ENCODE peak calls at places on chromosomes 16 and 17, in five cellular contexts. N, U, Z, Y and B are unnamed samples.

GRCh38 chr17:17713839-17714238 is 32.6 kb downstream of the RAI1 start:
- DNase-seq in Y (no peak), N (peak), Z (no peak), U (no peak), B (no peak)

GRCh38 chr16:89697616-89698331 is 3.7 kb downstream of the SPATA2L start:
- DNase-seq in Y (no peak), Z (no peak), U (no peak), N (no peak), B (no peak)

GRCh38 chr16:89344314-89344828 is 126.9 kb downstream of the ZNF778 start:
- DNase-seq in N (no peak), U (no peak), Y (no peak), Z (no peak), B (no peak)

GRCh38 chr17:64641499-64641898 is 20.6 kb downstream of the SMURF2 start:
- DNase-seq in Y (no peak), Z (no peak), N (peak), U (no peak), B (peak)

GRCh38 chr17:62822080-62822904 is 14.2 kb upstream of the MARCHF10 start:
- DNase-seq in U (no peak), Y (no peak), Z (no peak), N (no peak), B (no peak)

GRCh38 chr16:894841-895240 is 75.9 kb downstream of the LMF1 start:
- DNase-seq in Y (no peak), Z (no peak), U (no peak), N (no peak), B (no peak)

GRCh38 chr16:35745821-35746248 is 2286.4 kb downstream of the TP53TG3F start:
- DNase-seq in Y (no peak), N (no peak), U (no peak), Z (no peak), B (no peak)

GRCh38 chr17:61464121-61464905 is 12.1 kb downstream of the TBX4 start:
- DNase-seq in U (peak), Y (no peak), N (no peak), Z (no peak), B (no peak)

GRCh38 chr16:59887856-59888255 is 1153.7 kb upstream of the GOT2 start:
- DNase-seq in N (no peak), Y (no peak), U (no peak), Z (no peak), B (no peak)

GRCh38 chr17:28675485-28675884 is 13.5 kb downstream of the SUPT6H start:
- DNase-seq in N (no peak), U (no peak), Y (no peak), Z (no peak), B (peak)

GRCh38 chr17:38743556-38744171 is 4.5 kb downstream of the PCGF2 start:
- DNase-seq in Y (no peak), N (no peak), U (peak), Z (no peak), B (no peak)

GRCh38 chr17:80758793-80759673 is 214.4 kb downstream of the RPTOR start:
- DNase-seq in N (peak), Z (no peak), Y (no peak), U (peak), B (no peak)

GRCh38 chr16:56848955-56849689 is 15.9 kb upstream of the SLC12A3 start:
- DNase-seq in U (no peak), Y (no peak), Z (no peak), N (peak), B (no peak)

GRCh38 chr16:78395035-78395434 is 295.6 kb downstream of the WWOX start:
- DNase-seq in U (no peak), Y (no peak), N (no peak), Z (no peak), B (no peak)

GRCh38 chr17:40458001-40458791 is 14.9 kb downstream of the IGFBP4 start:
- DNase-seq in Y (no peak), N (no peak), Z (no peak), U (no peak), B (no peak)

GRCh38 chr16:62909597-62909996 is 873.4 kb upstream of the CDH8 start:
- DNase-seq in N (no peak), Z (no peak), U (no peak), Y (no peak), B (no peak)

GRCh38 chr16:10180771-10181163 is 1.5 kb downstream of the GRIN2A start:
- DNase-seq in Z (peak), N (peak), Y (peak), U (peak), B (peak)

GRCh38 chr16:57242650-57243049 is 2.4 kb upstream of the ARL2BP start:
- DNase-seq in U (no peak), N (no peak), Z (no peak), Y (no peak), B (no peak)

GRCh38 chr16:922051-922450 is 48.7 kb downstream of the LMF1 start:
- DNase-seq in Y (no peak), U (no peak), N (no peak), Z (no peak), B (no peak)

GRCh38 chr17:38897671-38898290 is 27.6 kb upstream of the LASP1NB start:
- DNase-seq in U (no peak), N (no peak), Y (no peak), Z (no peak), B (no peak)

GRCh38 chr16:54432481-54433229 is 146.1 kb upstream of the IRX3 start:
- DNase-seq in U (no peak), Z (peak), Y (no peak), N (no peak), B (no peak)

GRCh38 chr17:81396722-81397313 is 1.6 kb downstream of the BAHCC1 start:
- DNase-seq in Y (no peak), U (peak), Z (no peak), N (peak), B (peak)

GRCh38 chr16:4521971-4522623 is 16.5 kb downstream of the CDIP1 start:
- DNase-seq in Z (no peak), N (no peak), U (peak), Y (no peak), B (no peak)

GRCh38 chr16:86772231-86772510 is 193.8 kb downstream of the FOXL1 start:
- DNase-seq in U (no peak), N (peak), Y (no peak), Z (no peak), B (no peak)

GRCh38 chr16:79307214-79307613 is 293.3 kb downstream of the MAF start:
- DNase-seq in U (no peak), Z (no peak), Y (no peak), N (no peak), B (peak)

GRCh38 chr16:10206865-10207264 is 24.6 kb upstream of the GRIN2A start:
- DNase-seq in Y (no peak), N (no peak), U (no peak), Z (no peak), B (no peak)

GRCh38 chr17:14745541-14745940 is 444.7 kb downstream of the HS3ST3B1 start:
- DNase-seq in Y (no peak), U (no peak), N (no peak), Z (no peak), B (peak)

GRCh38 chr17:14351493-14351892 is 50.6 kb downstream of the HS3ST3B1 start:
- DNase-seq in U (no peak), N (peak), Y (no peak), Z (no peak), B (peak)

GRCh38 chr17:16486373-16487250 is 5.4 kb downstream of the LRRC75A start:
- DNase-seq in U (peak), Y (no peak), N (peak), Z (no peak), B (no peak)

GRCh38 chr17:28783161-28783560 is 39.4 kb downstream of the TRAF4 start:
- DNase-seq in N (no peak), Z (no peak), U (no peak), Y (no peak), B (no peak)

GRCh38 chr17:68294196-68294555 is 2.9 kb downstream of the ARSG start:
- DNase-seq in N (peak), U (no peak), Y (no peak), Z (peak), B (no peak)

GRCh38 chr17:68290955-68291835 is at the start of the genes ARSG and SLC16A6:
- DNase-seq in N (peak), U (peak), Y (no peak), Z (peak), B (no peak)

GRCh38 chr17:68293490-68294195 is 2.3 kb downstream of the ARSG start:
- DNase-seq in Y (no peak), N (no peak), Z (peak), U (no peak), B (no peak)

GRCh38 chr17:68291836-68292688 is 767 bp downstream of the ARSG start:
- DNase-seq in N (peak), Y (no peak), Z (peak), U (peak), B (peak)

DNA sequence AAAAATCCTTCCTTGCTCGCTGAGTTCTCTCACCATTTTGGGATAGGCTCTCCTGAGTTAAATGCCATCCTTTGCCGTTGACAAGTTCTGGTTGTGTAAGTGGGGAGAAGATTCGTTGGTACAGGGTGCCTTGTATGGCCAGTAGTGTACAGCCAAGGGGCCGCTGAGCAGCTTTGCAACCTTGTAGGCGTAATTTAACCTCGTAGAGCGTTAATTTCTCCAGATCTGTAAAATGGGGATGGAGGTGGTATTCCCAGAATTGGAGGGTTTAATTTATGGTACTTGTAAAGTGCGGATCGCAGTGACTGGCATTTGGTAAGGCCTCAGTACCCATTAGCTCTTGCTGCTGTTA is 1.4 kb downstream of the ARSG start:
- DNase-seq in Z (no peak), Y (no peak), U (no peak), N (no peak), B (no peak)
- H2BK12ac ChIP-seq in Z (no peak), Y (no peak), U (no peak), N (no peak), B (no peak)

GRCh38 chr16:72424776-72425175 is 252.8 kb upstream of the PMFBP1 start:
- DNase-seq in U (no peak), N (no peak), Y (no peak), Z (no peak), B (no peak)
- H2BK12ac ChIP-seq in U (no peak), N (no peak), Y (no peak), Z (no peak), B (no peak)

GRCh38 chr17:78746263-78746948 is 35.7 kb downstream of the CYTH1 start:
- DNase-seq in Y (no peak), N (no peak), Z (no peak), U (no peak), B (no peak)
- H2BK12ac ChIP-seq in Y (no peak), N (no peak), Z (no peak), U (no peak), B (no peak)

GRCh38 chr17:33871720-33872535 is 383.2 kb upstream of the CCL2 start:
- DNase-seq in U (no peak), N (no peak), Y (no peak), Z (no peak), B (peak)
- H2BK12ac ChIP-seq in U (no peak), N (no peak), Y (no peak), Z (no peak), B (no peak)

GRCh38 chr16:6571044-6571443 is 761.6 kb upstream of the RBFOX1 start:
- DNase-seq in Y (no peak), U (peak), Z (no peak), N (no peak), B (no peak)

GRCh38 chr16:6574146-6574545 is 758.5 kb upstream of the RBFOX1 start:
- DNase-seq in Z (no peak), Y (no peak), U (no peak), N (no peak), B (no peak)

GRCh38 chr16:6573577-6573976 is 759.1 kb upstream of the RBFOX1 start:
- DNase-seq in U (peak), N (no peak), Y (peak), Z (peak), B (no peak)

GRCh38 chr16:6576646-6577045 is 756.0 kb upstream of the RBFOX1 start:
- DNase-seq in N (no peak), U (no peak), Y (no peak), Z (no peak), B (no peak)
- H2BK12ac ChIP-seq in N (no peak), U (no peak), Y (no peak), Z (no peak), B (no peak)

DNA sequence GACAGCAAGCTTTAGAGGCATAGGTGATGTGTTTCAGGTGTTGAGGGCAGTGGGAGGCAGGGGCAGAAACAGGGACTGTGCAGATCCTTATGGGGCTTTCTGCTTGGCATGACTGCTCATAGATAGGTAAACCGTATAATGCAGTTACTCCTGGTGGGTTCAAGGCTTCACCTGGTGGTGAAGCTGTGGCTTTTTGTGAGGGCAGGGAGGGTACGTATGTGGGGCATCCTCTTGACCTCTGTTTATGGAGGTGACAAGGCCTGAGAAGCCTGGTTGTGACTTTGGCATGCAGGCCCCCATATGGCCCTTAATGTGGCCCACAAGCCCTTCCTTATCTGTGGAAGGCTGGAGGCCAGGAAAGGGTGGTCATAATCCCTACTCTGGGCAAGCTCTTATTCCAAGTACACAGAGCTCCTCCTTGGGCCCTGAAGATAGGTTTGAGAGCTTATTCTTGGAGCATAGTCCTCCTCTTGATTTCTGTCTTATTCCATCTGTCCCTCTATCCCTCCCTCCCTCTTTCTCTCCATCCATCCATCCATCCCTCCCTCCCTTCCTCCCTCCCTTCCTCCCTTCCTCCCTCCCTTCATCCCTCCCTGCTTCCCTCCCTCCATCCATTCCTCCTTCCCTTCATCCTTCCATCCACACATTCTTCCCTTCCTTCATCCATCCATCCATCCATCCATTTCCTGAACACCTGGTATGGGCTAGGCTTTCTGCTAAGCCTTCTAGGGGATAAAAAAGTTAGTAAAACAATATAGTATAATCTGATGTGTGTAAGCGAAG is 1.3 kb upstream of the CCL16 start:
- DNase-seq in Y (no peak), U (peak), N (no peak), Z (no peak), B (no peak)
- H2BK12ac ChIP-seq in Y (no peak), U (no peak), N (no peak), Z (no peak), B (no peak)

GRCh38 chr16:67460961-67461360 is 20.0 kb downstream of the ATP6V0D1 start:
- DNase-seq in Z (no peak), N (no peak), U (no peak), Y (no peak), B (no peak)

GRCh38 chr16:67458121-67458641 is 22.8 kb downstream of the ATP6V0D1 start:
- DNase-seq in Z (no peak), U (no peak), N (no peak), Y (no peak), B (no peak)

GRCh38 chr16:67460168-67460567 is 20.8 kb downstream of the ATP6V0D1 start:
- DNase-seq in N (no peak), Z (no peak), Y (no peak), U (no peak), B (no peak)

GRCh38 chr16:67459066-67459857 is 21.7 kb downstream of the ATP6V0D1 start:
- DNase-seq in Z (no peak), N (peak), U (no peak), Y (no peak), B (no peak)

GRCh38 chr16:67459858-67460144 is 21.2 kb downstream of the ATP6V0D1 start:
- DNase-seq in Z (no peak), U (no peak), Y (no peak), N (no peak), B (no peak)
- H2BK12ac ChIP-seq in Z (no peak), U (no peak), Y (no peak), N (no peak), B (no peak)

DNA sequence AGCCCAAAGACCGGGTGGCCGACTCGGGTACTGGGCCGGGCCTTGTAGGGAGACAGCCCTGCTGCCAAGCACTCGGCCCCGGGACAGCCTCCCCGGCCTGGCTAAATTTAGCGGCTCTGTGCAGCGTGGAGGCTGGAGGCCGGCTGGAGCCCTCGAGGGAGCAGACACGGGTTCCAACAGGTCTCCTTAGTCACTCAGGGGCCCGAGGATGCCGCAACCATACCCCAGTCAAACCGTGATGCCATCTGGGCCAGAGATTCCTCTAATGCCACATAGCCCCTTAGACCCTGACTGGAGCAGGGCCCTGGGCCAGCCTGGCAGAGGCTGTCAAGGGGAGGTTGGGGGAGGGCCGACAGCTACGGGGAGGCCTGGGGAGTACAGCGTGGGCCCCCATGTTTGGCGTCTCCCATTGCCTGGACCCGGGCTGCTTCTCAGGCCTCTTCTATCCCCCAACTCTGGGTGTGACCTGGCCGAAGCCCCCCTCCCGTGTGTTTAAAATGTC is 2.9 kb upstream of the P2RX1 start:
- DNase-seq in U (no peak), N (no peak), Y (no peak), Z (no peak), B (no peak)
- H2BK12ac ChIP-seq in U (no peak), N (no peak), Y (no peak), Z (no peak), B (no peak)

GRCh38 chr17:27539794-27540193 is 83.5 kb downstream of the KSR1 start:
- DNase-seq in Z (no peak), U (no peak), N (no peak), Y (no peak), B (no peak)
- H2BK12ac ChIP-seq in Z (no peak), U (no peak), N (no peak), Y (no peak), B (no peak)

DNA sequence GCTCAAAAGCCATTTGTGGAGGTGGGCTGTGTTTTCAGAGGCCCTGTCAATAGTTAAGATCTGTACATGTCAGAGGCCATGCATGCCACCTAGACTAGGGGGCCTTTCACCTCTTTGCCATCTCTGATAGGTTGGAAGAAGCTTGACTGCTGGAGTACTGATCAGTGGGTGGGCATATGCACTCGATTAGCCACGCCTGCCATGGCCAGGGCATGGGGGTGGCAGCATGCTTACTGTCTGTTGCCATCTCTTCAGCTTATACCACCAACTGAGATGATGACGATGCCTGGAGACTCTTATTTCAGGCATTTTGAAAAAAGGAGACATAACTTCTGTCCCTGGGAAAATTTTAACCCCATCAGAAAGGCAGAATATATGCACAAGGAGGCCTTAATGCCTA is 60.7 kb downstream of the MSI2 start:
- DNase-seq in N (no peak), Y (no peak), Z (no peak), U (no peak), B (no peak)
- H2BK12ac ChIP-seq in N (no peak), Y (no peak), Z (no peak), U (no peak), B (no peak)